ENCODE peak calls at places on chromosomes 6 and 20, in ten cellular contexts. G is HEK293T; L is WERI-Rb-1; B is activated naive CD4-positive, alpha-beta T cell treated with Interleukin-2 at 50 U/mL for 16 hours; D is GM18507; K is RWPE2; V is nucleus accumbens; U is Daoy; W is aorta; Z is tibial artery. F is an unnamed sample.

GRCh38 chr6:152050451-152051195 is 243.1 kb downstream of the ESR1 start:
- DNase-seq in G (no peak), L (no peak), B (no peak), D (no peak), K (no peak), V (no peak), U (no peak), W (no peak), Z (no peak), F (no peak)

GRCh38 chr20:1894951-1895673 is at the start of gene SIRPA:
- DNase-seq in G (peak; percentile 56), L (peak; percentile 58), B (no peak), D (no peak), K (peak; percentile 64), V (peak; percentile 74), U (peak; percentile 75), W (peak; percentile 91), Z (peak; percentile 64), F (peak; percentile 58)

GRCh38 chr6:29967379-29968010 is 25.2 kb downstream of the HLA-A start:
- DNase-seq in G (no peak), L (no peak), B (no peak), D (no peak), K (no peak), V (no peak), U (peak; percentile 69), W (no peak), Z (no peak), F (peak; percentile 65)

GRCh38 chr6:160999508-160999907 is 7.9 kb downstream of the MAP3K4 start:
- DNase-seq in G (no peak), L (peak; percentile 73), B (no peak), D (no peak), K (no peak), V (no peak), U (no peak), W (no peak), Z (no peak), F (no peak)

GRCh38 chr6:70693887-70694286 is 26.2 kb downstream of the SMAP1 start:
- DNase-seq in G (no peak), L (no peak), B (no peak), D (no peak), K (no peak), V (no peak), U (no peak), W (no peak), Z (no peak), F (no peak)

GRCh38 chr20:44714701-44715494 is at the start of gene CCN5:
- DNase-seq in G (no peak), L (no peak), B (no peak), D (no peak), K (peak; percentile 99), V (peak; percentile 22), U (peak; percentile 82), W (peak; percentile 96), Z (peak; percentile 92), F (peak; percentile 92)

GRCh38 chr6:41958022-41958856 is 16.6 kb upstream of the CCND3 start:
- DNase-seq in G (no peak), L (no peak), B (peak; percentile 49), D (no peak), K (no peak), V (no peak), U (no peak), W (no peak), Z (no peak), F (no peak)

GRCh38 chr6:84466521-84466920 is 239.1 kb upstream of the CEP162 start:
- DNase-seq in G (no peak), L (peak; percentile 21), B (no peak), D (no peak), K (peak; percentile 45), V (no peak), U (peak; percentile 90), W (no peak), Z (no peak), F (no peak)

GRCh38 chr6:138727182-138727581 is 46.4 kb upstream of the CCDC28A start:
- DNase-seq in G (no peak), L (no peak), B (no peak), D (no peak), K (no peak), V (no peak), U (no peak), W (no peak), Z (no peak), F (no peak)

GRCh38 chr6:122798099-122798641 is 9.1 kb downstream of the SMPDL3A start:
- DNase-seq in G (no peak), L (no peak), B (no peak), D (no peak), K (peak; percentile 47), V (peak; percentile 7), U (peak; percentile 79), W (no peak), Z (no peak), F (no peak)

GRCh38 chr6:141969201-141969600 is 163.5 kb upstream of the GJE1 start:
- DNase-seq in G (no peak), L (no peak), B (no peak), D (no peak), K (no peak), V (no peak), U (peak; percentile 25), W (no peak), Z (no peak), F (no peak)

GRCh38 chr6:133240511-133241087 is 558 bp upstream of the EYA4 start:
- DNase-seq in G (peak; percentile 68), L (no peak), B (no peak), D (no peak), K (no peak), V (no peak), U (peak; percentile 73), W (peak; percentile 70), Z (no peak), F (no peak)

GRCh38 chr6:137950581-137950980 is 83.5 kb downstream of the TNFAIP3 start:
- DNase-seq in G (no peak), L (no peak), B (no peak), D (no peak), K (no peak), V (no peak), U (no peak), W (no peak), Z (no peak), F (no peak)

GRCh38 chr6:104969785-104970581 is 13.1 kb downstream of the LIN28B start:
- DNase-seq in G (no peak), L (no peak), B (no peak), D (no peak), K (no peak), V (no peak), U (no peak), W (no peak), Z (no peak), F (no peak)